ENCODE peak calls at places on chromosomes 12 and 14, in four cellular contexts. One of them, this sample, is unnamed.

GRCh38 chr12:113103756-113104450 is 31.7 kb downstream of the RASAL1 start:
- DNase-seq in GM13977: peak; percentile 71
- DNase-seq in MCF 10A: no peak
- DNase-seq in GM12865: no peak
- DNase-seq in this sample: no peak

GRCh38 chr12:31768046-31768445 is 39.2 kb upstream of the AMN1 start:
- DNase-seq in GM12865: peak; percentile 30
- DNase-seq in MCF 10A: no peak
- DNase-seq in GM13977: no peak
- DNase-seq in this sample: no peak

GRCh38 chr12:104768033-104768432 is 190.1 kb downstream of the SLC41A2 start:
- DNase-seq in GM12865: no peak
- DNase-seq in GM13977: no peak
- DNase-seq in MCF 10A: no peak
- DNase-seq in this sample: no peak

GRCh38 chr12:77368379-77368778 is 303.0 kb upstream of the E2F7 start:
- DNase-seq in MCF 10A: no peak
- DNase-seq in GM12865: no peak
- DNase-seq in GM13977: no peak
- DNase-seq in this sample: no peak

GRCh38 chr12:52278931-52279682 is 4.7 kb downstream of the KRT86 start:
- DNase-seq in MCF 10A: peak; percentile 77
- DNase-seq in GM13977: peak; percentile 90
- DNase-seq in GM12865: peak; percentile 70
- DNase-seq in this sample: peak; percentile 7

GRCh38 chr14:75542585-75543091 is 20.4 kb downstream of the BATF start:
- DNase-seq in GM12865: peak; percentile 84
- DNase-seq in MCF 10A: no peak
- DNase-seq in GM13977: peak; percentile 84
- DNase-seq in this sample: peak; percentile 66

GRCh38 chr14:90423166-90423565 is 26.3 kb downstream of the CALM1 start:
- DNase-seq in GM13977: no peak
- DNase-seq in MCF 10A: no peak
- DNase-seq in GM12865: no peak
- DNase-seq in this sample: no peak

GRCh38 chr12:38540156-38540555 is 223.6 kb downstream of the ALG10B start:
- DNase-seq in GM13977: no peak
- DNase-seq in GM12865: no peak
- DNase-seq in MCF 10A: no peak
- DNase-seq in this sample: no peak

GRCh38 chr14:24438198-24439095 is 4.1 kb downstream of the SDR39U1 start:
- DNase-seq in MCF 10A: no peak
- DNase-seq in GM12865: no peak
- DNase-seq in GM13977: no peak
- DNase-seq in this sample: no peak

GRCh38 chr12:51985136-51985835 is 21.5 kb upstream of the TAMALIN start:
- DNase-seq in MCF 10A: no peak
- DNase-seq in GM13977: no peak
- DNase-seq in GM12865: no peak
- DNase-seq in this sample: no peak

GRCh38 chr12:121295746-121296617 is 527 bp downstream of the CAMKK2 start:
- DNase-seq in GM12865: peak; percentile 34
- DNase-seq in MCF 10A: peak; percentile 30
- DNase-seq in GM13977: peak; percentile 41
- DNase-seq in this sample: no peak

GRCh38 chr14:58749066-58749669 is 111.4 kb downstream of the DACT1 start:
- DNase-seq in GM12865: peak; percentile 89
- DNase-seq in MCF 10A: peak; percentile 83
- DNase-seq in GM13977: peak; percentile 48
- DNase-seq in this sample: no peak

GRCh38 chr14:104374718-104375080 is 204.9 kb upstream of the C14orf180 start:
- DNase-seq in GM13977: no peak
- DNase-seq in GM12865: no peak
- DNase-seq in MCF 10A: no peak
- DNase-seq in this sample: no peak

DNA sequence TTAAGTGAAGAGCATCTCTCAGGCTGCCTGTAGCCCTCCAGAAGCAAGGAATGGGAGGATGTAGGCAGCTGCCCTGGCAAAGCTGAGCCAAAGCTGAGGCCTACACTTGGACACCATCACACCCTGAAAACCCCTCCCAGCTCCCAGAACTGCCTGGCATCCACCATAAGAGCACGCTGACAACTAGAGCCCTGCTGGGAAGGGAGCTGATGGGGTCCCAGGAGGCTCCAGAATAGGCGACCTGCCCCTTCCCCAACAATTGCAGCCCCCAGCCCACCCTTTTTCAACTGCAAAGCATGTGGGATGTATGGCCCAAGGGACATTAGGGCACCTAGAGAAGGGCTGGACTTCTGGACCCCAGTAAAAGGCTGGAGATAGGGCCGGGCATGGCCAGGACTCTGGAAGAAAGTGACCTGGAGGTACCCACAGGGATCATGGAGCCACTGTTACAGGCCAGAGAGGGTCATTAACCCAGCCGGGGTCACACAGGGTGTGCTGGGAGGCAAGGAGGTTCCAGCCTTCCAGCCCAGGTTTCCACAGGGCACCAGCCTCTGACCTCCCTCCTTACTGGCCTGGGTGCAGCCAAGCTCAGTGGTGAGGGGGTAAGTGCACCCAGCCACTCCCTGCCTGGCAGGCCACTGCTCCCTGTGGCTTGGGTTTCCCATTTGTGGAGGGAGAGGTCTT is 27.8 kb downstream of the FAM222A start:
- DNase-seq in GM12865: no peak
- DNase-seq in GM13977: no peak
- DNase-seq in MCF 10A: no peak
- DNase-seq in this sample: no peak
- TF ChIP-seq CTCF in GM12865: no peak
- TF ChIP-seq CTCF in GM13977: no peak
- TF ChIP-seq CTCF in MCF 10A: no peak
- TF ChIP-seq CTCF in this sample: no peak

GRCh38 chr12:754238-754816 is 1.9 kb downstream of the WNK1 start:
- DNase-seq in GM12865: peak; percentile 7
- DNase-seq in MCF 10A: peak; percentile 51
- DNase-seq in GM13977: no peak
- DNase-seq in this sample: no peak

GRCh38 chr12:754871-755562 is 2.6 kb downstream of the WNK1 start:
- DNase-seq in MCF 10A: peak; percentile 78
- DNase-seq in GM12865: peak; percentile 65
- DNase-seq in GM13977: peak; percentile 66
- DNase-seq in this sample: no peak

GRCh38 chr12:752673-753400 is 458 bp downstream of the WNK1 start:
- DNase-seq in MCF 10A: peak; percentile 53
- DNase-seq in GM12865: peak; percentile 69
- DNase-seq in GM13977: peak; percentile 65
- DNase-seq in this sample: no peak

GRCh38 chr12:751828-752672 is at the start of gene WNK1:
- DNase-seq in GM12865: peak; percentile 99
- DNase-seq in GM13977: peak; percentile 98
- DNase-seq in MCF 10A: peak; percentile 99
- DNase-seq in this sample: peak; percentile 97

GRCh38 chr12:753401-754237 is 1.2 kb downstream of the WNK1 start:
- DNase-seq in GM13977: peak; percentile 45
- DNase-seq in MCF 10A: peak; percentile 30
- DNase-seq in GM12865: peak; percentile 61
- DNase-seq in this sample: no peak
- TF ChIP-seq CTCF in GM13977: no peak
- TF ChIP-seq CTCF in MCF 10A: no peak
- TF ChIP-seq CTCF in GM12865: no peak
- TF ChIP-seq CTCF in this sample: peak; percentile 15

DNA sequence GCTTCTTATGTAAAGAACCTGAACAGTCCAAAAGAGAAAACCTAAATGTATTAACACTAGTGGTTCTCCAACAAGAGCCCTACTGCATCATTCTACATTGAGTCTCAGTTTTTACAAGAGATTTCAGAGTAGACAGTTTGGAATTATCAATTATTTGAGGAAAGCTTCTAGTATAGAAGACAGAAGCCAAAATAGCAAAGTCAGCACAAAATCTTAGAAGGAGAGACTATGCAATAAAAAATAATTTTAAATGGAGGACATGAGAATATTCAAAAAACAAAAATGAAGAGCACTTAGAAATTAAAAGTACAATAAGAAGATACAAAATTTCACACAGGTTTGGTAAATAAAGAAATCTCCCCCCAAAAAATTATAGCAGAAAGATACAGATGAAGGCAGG is 406.3 kb upstream of the USP15 start:
- DNase-seq in MCF 10A: no peak
- DNase-seq in GM13977: no peak
- DNase-seq in GM12865: no peak
- DNase-seq in this sample: no peak
- TF ChIP-seq CTCF in MCF 10A: no peak
- TF ChIP-seq CTCF in GM13977: no peak
- TF ChIP-seq CTCF in GM12865: no peak
- TF ChIP-seq CTCF in this sample: no peak

GRCh38 chr12:100827901-100828520 is 33.4 kb downstream of the ANO4 start:
- DNase-seq in MCF 10A: peak; percentile 56
- DNase-seq in GM13977: peak; percentile 9
- DNase-seq in GM12865: peak; percentile 40
- DNase-seq in this sample: peak; percentile 7
- TF ChIP-seq CTCF in MCF 10A: peak; percentile 88
- TF ChIP-seq CTCF in GM13977: peak; percentile 64
- TF ChIP-seq CTCF in GM12865: peak; percentile 69
- TF ChIP-seq CTCF in this sample: peak; percentile 78

GRCh38 chr14:67618617-67619063 is 1.1 kb upstream of the ARG2 start:
- DNase-seq in MCF 10A: peak; percentile 74
- DNase-seq in GM13977: peak; percentile 68
- DNase-seq in GM12865: peak; percentile 72
- DNase-seq in this sample: no peak
- TF ChIP-seq CTCF in MCF 10A: peak; percentile 68
- TF ChIP-seq CTCF in GM13977: peak; percentile 65
- TF ChIP-seq CTCF in GM12865: peak; percentile 63
- TF ChIP-seq CTCF in this sample: peak; percentile 57

DNA sequence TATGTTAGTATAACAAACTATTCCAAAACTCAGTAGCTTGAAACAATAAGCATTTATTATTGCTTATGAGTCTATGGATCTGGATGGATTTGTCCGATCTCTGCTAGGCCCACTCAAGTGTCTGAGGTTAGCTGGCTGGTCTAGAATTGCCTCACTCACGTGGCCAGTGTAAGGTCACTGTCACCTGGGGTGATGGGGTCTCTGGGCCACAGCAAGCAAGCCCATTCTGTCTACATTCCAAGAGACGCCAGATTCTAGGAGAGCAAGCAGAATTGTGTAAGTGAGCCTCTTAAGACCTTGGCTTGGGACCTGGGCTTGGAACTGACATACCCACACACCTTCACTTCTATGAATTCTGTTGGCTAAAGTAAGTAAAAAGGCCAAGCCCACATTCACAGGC is 80.2 kb downstream of the STON2 start:
- DNase-seq in GM13977: no peak
- DNase-seq in GM12865: no peak
- DNase-seq in MCF 10A: no peak
- DNase-seq in this sample: no peak
- TF ChIP-seq CTCF in GM13977: no peak
- TF ChIP-seq CTCF in GM12865: no peak
- TF ChIP-seq CTCF in MCF 10A: no peak
- TF ChIP-seq CTCF in this sample: no peak

DNA sequence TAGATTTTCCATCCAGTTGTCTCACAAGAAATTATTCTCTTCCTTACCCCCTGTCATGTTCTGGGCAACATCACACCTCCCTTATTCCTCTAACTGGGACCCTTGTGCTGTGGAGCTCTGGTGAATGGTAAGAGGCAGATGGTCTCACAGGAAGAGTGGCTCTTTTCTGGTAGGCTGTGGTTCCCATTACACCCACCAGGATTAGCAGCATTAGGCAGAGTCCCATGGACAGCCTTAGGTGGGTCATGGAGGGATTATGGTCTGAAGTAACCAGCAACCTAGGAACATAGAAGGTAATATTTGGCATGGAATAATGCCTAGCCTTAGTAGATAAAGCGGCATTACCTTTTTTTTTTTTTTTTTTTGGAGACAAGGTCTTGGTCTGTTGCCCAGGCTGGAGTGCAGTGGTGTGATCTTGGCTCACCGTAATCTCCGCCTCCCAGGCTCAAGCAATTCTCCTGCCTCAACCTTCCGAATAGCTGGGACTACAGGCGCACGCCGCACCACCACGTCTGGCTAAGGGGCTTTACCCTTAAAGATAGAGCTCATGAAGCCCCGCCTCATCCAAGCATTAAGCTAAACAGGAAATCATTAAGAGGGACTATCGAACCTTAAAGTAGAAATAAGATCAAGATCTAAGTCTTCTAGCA is 4.0 kb downstream of the C14orf119 start:
- DNase-seq in GM13977: no peak
- DNase-seq in MCF 10A: no peak
- DNase-seq in GM12865: no peak
- DNase-seq in this sample: no peak
- TF ChIP-seq CTCF in GM13977: no peak
- TF ChIP-seq CTCF in MCF 10A: no peak
- TF ChIP-seq CTCF in GM12865: no peak
- TF ChIP-seq CTCF in this sample: no peak

This sample was measured in GM12864.